ENCODE peak calls at places on chromosomes 3 and 15, in five cellular contexts. D is heart left ventricle, O is Peyer's patch, Y is right atrium auricular region, M is IMR-90. L is an unnamed sample.

GRCh38 chr3:58664611-58665010 is 2.0 kb downstream of the FAM3D start:
- DNase-seq in O (no peak), M (no peak), D (no peak), Y (no peak), L (no peak)

GRCh38 chr3:183895296-183895695 is 10.6 kb upstream of the PARL start:
- DNase-seq in M (peak; percentile 55), O (no peak), D (no peak), Y (no peak), L (no peak)

GRCh38 chr3:94896994-94897393 is 834.1 kb downstream of the NSUN3 start:
- DNase-seq in O (no peak), M (no peak), D (no peak), Y (no peak), L (no peak)

GRCh38 chr15:23750776-23751175 is 63.7 kb upstream of the NDN start:
- DNase-seq in D (no peak), O (no peak), Y (no peak), M (no peak), L (no peak)

GRCh38 chr15:84079885-84080777 is 155.4 kb upstream of the GOLGA6L4 start:
- DNase-seq in O (no peak), D (peak; percentile 65), M (peak; percentile 3), Y (no peak), L (peak; percentile 31)

GRCh38 chr15:87871130-87871737 is 385.3 kb downstream of the NTRK3 start:
- DNase-seq in Y (no peak), O (no peak), M (peak; percentile 55), D (no peak), L (no peak)

GRCh38 chr3:194208701-194209100 is 72.8 kb downstream of the HES1 start:
- DNase-seq in D (no peak), M (no peak), Y (no peak), O (no peak), L (no peak)

GRCh38 chr3:79367066-79367465 is 400.7 kb downstream of the ROBO1 start:
- DNase-seq in O (no peak), Y (no peak), M (peak; percentile 87), D (no peak), L (no peak)

GRCh38 chr3:155876037-155876436 is 5.6 kb downstream of the GMPS start:
- DNase-seq in D (no peak), M (no peak), O (no peak), Y (no peak), L (no peak)

GRCh38 chr3:195015021-195015420 is 255.9 kb downstream of the XXYLT1 start:
- DNase-seq in Y (no peak), M (no peak), D (no peak), O (no peak), L (peak; percentile 6)

GRCh38 chr3:127288921-127289645 is 1.2 kb upstream of the PRR20G start:
- DNase-seq in O (no peak), D (no peak), M (no peak), Y (no peak), L (no peak)

GRCh38 chr3:152405915-152406802 is 137.4 kb downstream of the MBNL1 start:
- DNase-seq in O (no peak), Y (no peak), M (peak; percentile 87), D (no peak), L (no peak)

GRCh38 chr3:99961756-99962515 is 144.3 kb downstream of the CMSS1 start:
- DNase-seq in O (no peak), D (no peak), M (no peak), Y (no peak), L (no peak)

GRCh38 chr3:97857401-97857800 is 35.6 kb downstream of the CRYBG3 start:
- DNase-seq in M (no peak), Y (no peak), D (no peak), O (no peak), L (no peak)

GRCh38 chr3:141699349-141699748 is 38.7 kb upstream of the RNF7 start:
- DNase-seq in O (no peak), M (peak; percentile 30), Y (no peak), D (no peak), L (no peak)

GRCh38 chr3:141699907-141700306 is 38.2 kb upstream of the RNF7 start:
- DNase-seq in D (no peak), O (no peak), Y (no peak), M (peak; percentile 8), L (no peak)
- H3K4me3 ChIP-seq in D (no peak overlapping the region), O (no peak overlapping the region), Y (no peak overlapping the region), M (no peak overlapping the region), L (no peak overlapping the region)

GRCh38 chr3:71050521-71051258 is 532.8 kb downstream of the FOXP1 start:
- DNase-seq in O (no peak), D (no peak), Y (no peak), M (peak; percentile 62), L (no peak)

GRCh38 chr3:71046791-71047190 is 536.7 kb downstream of the FOXP1 start:
- DNase-seq in D (no peak), M (no peak), Y (no peak), O (no peak), L (no peak)

GRCh38 chr3:71047616-71048531 is 535.7 kb downstream of the FOXP1 start:
- DNase-seq in Y (no peak), M (no peak), O (no peak), D (no peak), L (no peak)

GRCh38 chr3:71050133-71050520 is 533.4 kb downstream of the FOXP1 start:
- DNase-seq in Y (no peak), D (no peak), M (peak; percentile 83), O (no peak), L (no peak)

GRCh38 chr3:71048948-71049347 is 534.6 kb downstream of the FOXP1 start:
- DNase-seq in D (no peak), O (no peak), M (no peak), Y (no peak), L (no peak)
- H3K27ac ChIP-seq in D (peak overlapping the region; percentile 84), O (peak overlapping the region; percentile 69), M (peak overlapping the region; percentile 22), Y (peak overlapping the region; percentile 52), L (no peak overlapping the region)

GRCh38 chr3:66037330-66037985 is 1.3 kb downstream of the MAGI1 start:
- DNase-seq in Y (peak; percentile 64), O (no peak), D (peak; percentile 70), M (peak; percentile 64), L (peak; percentile 77)
- TF ChIP-seq CTCF in Y (no peak), O (no peak), D (peak; percentile 24), M (peak; percentile 29), L (no peak)

GRCh38 chr3:45055411-45056143 is 29.5 kb downstream of the CLEC3B start:
- DNase-seq in Y (no peak), M (peak; percentile 96), O (no peak), D (no peak), L (no peak)
- H3K4me3 ChIP-seq in Y (no peak overlapping the region), M (peak overlapping the region; percentile 44), O (no peak overlapping the region), D (no peak overlapping the region), L (no peak overlapping the region)

DNA sequence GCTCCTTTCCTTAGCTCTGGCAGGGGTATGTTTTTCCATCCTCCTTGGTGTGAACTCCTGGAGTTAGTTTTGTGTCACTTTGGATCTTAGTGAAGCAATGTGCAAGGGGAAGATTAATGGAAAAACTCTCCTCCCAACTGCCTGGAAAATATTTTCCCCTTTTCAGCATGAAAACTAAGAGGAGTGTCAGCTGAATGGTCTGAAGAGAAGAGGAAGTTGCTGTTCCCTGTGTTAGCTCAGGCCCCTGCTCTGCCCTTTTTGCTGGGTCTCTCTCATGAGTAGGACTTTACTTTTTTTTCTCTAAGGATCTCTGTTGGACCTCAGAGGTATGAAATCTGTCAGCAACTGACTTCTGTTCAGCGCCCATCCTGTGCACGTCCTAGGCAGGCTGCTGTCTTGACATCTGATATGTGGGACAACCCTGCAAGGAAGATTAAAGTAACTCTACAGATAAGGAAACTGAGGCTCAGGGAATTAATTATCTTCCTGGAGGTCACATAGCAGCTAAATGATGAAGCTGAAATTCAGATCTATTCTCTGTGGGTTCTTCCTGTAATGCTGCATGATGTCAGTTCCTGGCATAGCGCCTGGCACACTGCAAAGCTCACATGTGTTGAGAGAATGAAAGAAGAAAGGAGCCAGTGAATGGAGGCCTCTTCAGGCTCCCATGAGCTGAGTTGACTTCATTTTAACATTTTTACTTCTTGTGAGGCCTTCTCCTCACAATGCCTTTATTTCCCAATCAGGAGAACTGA is 109.6 kb upstream of the GALNT15 start:
- DNase-seq in Y (peak; percentile 94), O (peak; percentile 21), D (peak; percentile 74), M (peak; percentile 97), L (no peak)
- H3K27ac ChIP-seq in Y (peak overlapping the region; percentile 40), O (peak overlapping the region; percentile 25), D (peak overlapping the region; percentile 57), M (peak overlapping the region; percentile 91), L (peak overlapping the region; percentile 31)

DNA sequence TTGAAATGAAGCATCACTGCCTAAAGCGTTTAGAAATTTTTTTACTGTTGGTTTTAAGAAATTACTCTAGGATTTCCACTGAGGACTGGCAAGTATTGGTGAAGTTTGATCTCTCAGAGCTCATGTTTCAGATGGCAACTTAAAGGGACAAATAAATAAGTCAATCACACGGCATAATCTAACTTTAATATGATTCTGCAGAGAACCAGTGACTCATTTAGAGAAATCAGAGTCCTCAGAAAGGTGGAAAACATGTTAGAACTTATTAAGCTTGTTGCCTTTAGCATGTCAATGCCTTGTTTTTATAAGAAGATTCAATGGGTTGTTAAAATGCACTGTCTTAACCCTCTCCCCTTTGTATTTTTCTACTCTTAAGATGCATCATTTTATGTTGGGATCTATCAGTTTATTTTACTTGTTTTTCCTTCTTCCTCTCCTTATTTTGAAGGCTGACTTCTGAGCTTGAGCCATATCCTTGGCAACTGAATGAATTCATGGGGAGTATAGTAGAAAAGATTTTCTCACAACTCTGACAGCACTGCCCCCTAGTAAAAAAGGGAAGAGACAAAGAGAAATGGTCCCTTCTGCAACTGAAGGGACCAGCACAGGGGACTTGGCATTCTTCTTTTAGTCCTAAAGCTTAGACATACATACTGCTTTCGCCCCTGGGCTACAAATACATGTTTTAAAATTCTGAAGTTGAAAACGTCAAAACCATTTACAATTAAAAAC is 431.2 kb downstream of the LPP start:
- DNase-seq in M (peak; percentile 10), D (no peak), O (no peak), Y (no peak), L (no peak)
- TF ChIP-seq CTCF in M (peak; percentile 1), D (no peak), O (no peak), Y (no peak), L (no peak)

L was measured in pancreas.